ENCODE peak calls at places on chromosome 12, in six cellular contexts. A, K, D, O, Q and W are unnamed samples.

GRCh38 chr12:111585619-111586135 is 13.4 kb downstream of the ATXN2 start:
- DNase-seq in A (no peak), O (no peak), Q (no peak), K (no peak), D (no peak), W (no peak)

GRCh38 chr12:102474438-102475064 is 5.8 kb downstream of the IGF1 start:
- DNase-seq in K (no peak), O (no peak), Q (peak), D (no peak), A (no peak), W (no peak)

GRCh38 chr12:112900298-112901145 is 6.2 kb upstream of the OAS1 start:
- DNase-seq in D (peak), Q (peak), K (peak), O (no peak), A (peak), W (no peak)

GRCh38 chr12:52582971-52583456 is 9.4 kb upstream of the KRT74 start:
- DNase-seq in A (peak), Q (peak), D (peak), O (peak), K (peak), W (peak)

GRCh38 chr12:33596814-33597213 is 157.2 kb upstream of the SYT10 start:
- DNase-seq in D (no peak), Q (no peak), K (no peak), A (no peak), O (no peak), W (no peak)

GRCh38 chr12:11805680-11806079 is 156.2 kb downstream of the ETV6 start:
- DNase-seq in O (no peak), A (no peak), Q (no peak), D (no peak), K (no peak), W (no peak)

GRCh38 chr12:128680555-128680954 is 143.2 kb downstream of the SLC15A4 start:
- DNase-seq in K (no peak), D (no peak), Q (no peak), O (no peak), A (no peak), W (no peak)

GRCh38 chr12:49583361-49584094 is 15.6 kb upstream of the MCRS1 start:
- DNase-seq in A (no peak), Q (no peak), O (no peak), D (no peak), K (no peak), W (no peak)

GRCh38 chr12:104910196-104910840 is 47.8 kb downstream of the SLC41A2 start:
- DNase-seq in A (no peak), O (no peak), Q (no peak), K (no peak), D (no peak), W (no peak)

GRCh38 chr12:63042646-63043045 is 107.7 kb upstream of the PPM1H start:
- DNase-seq in Q (no peak), K (no peak), A (no peak), D (no peak), O (no peak), W (no peak)

GRCh38 chr12:84069699-84070098 is 842.9 kb downstream of the SLC6A15 start:
- DNase-seq in A (no peak), K (no peak), D (no peak), O (no peak), Q (no peak), W (no peak)

GRCh38 chr12:52029686-52030085 is 21.6 kb upstream of the NR4A1 start:
- DNase-seq in K (no peak), D (peak), O (no peak), Q (no peak), A (peak), W (no peak)

GRCh38 chr12:132766380-132767085 is 4.9 kb upstream of the ANKLE2 start:
- DNase-seq in A (no peak), Q (no peak), D (peak), O (no peak), K (peak), W (no peak)

GRCh38 chr12:113075137-113075683 is 18.7 kb downstream of the DTX1 start:
- DNase-seq in K (peak), O (no peak), Q (no peak), A (no peak), D (no peak), W (no peak)

GRCh38 chr12:47797432-47797831 is 22.3 kb downstream of the HDAC7 start:
- DNase-seq in D (peak), K (peak), A (no peak), O (no peak), Q (no peak), W (no peak)

GRCh38 chr12:132608231-132609171 is 1.9 kb downstream of the LRCOL1 start:
- DNase-seq in D (no peak), O (no peak), A (no peak), K (no peak), Q (no peak), W (no peak)

GRCh38 chr12:18375131-18375530 is 113.8 kb downstream of the PIK3C2G start:
- DNase-seq in O (no peak), Q (no peak), K (no peak), D (no peak), A (no peak), W (no peak)

GRCh38 chr12:63093084-63093483 is 57.9 kb downstream of the AVPR1A start:
- DNase-seq in D (no peak), Q (no peak), A (no peak), K (no peak), O (no peak), W (no peak)

GRCh38 chr12:29710104-29710503 is 73.6 kb downstream of the TMTC1 start:
- DNase-seq in A (no peak), O (no peak), Q (no peak), K (no peak), D (no peak), W (peak)

GRCh38 chr12:49883065-49883464 is 20.6 kb downstream of the FAIM2 start:
- DNase-seq in O (no peak), K (no peak), D (no peak), Q (no peak), A (no peak), W (peak)

GRCh38 chr12:43028826-43029225 is 439.3 kb upstream of the PRICKLE1 start:
- DNase-seq in K (no peak), A (no peak), D (no peak), Q (no peak), O (no peak), W (no peak)

GRCh38 chr12:78641837-78642423 is 222.6 kb upstream of the SYT1 start:
- DNase-seq in Q (no peak), A (no peak), O (no peak), K (no peak), D (no peak), W (no peak)

GRCh38 chr12:2295941-2296461 is 243.2 kb downstream of the CACNA1C start:
- DNase-seq in D (no peak), K (no peak), A (no peak), Q (no peak), O (no peak), W (peak)

GRCh38 chr12:89529738-89530137 is 3.9 kb upstream of the POC1B start:
- DNase-seq in O (no peak), K (no peak), Q (peak), D (no peak), A (peak), W (no peak)

GRCh38 chr12:48031135-48031960 is 27.1 kb upstream of the COL2A1 start:
- DNase-seq in D (no peak), A (no peak), K (no peak), Q (no peak), O (no peak), W (no peak)

GRCh38 chr12:116434155-116435065 is 124.8 kb upstream of the MAP1LC3B2 start:
- DNase-seq in A (peak), Q (peak), O (peak), K (peak), D (peak), W (peak)

GRCh38 chr12:132735496-132735895 is 24.9 kb downstream of the PGAM5 start:
- DNase-seq in O (no peak), A (no peak), K (no peak), Q (no peak), D (no peak), W (no peak)

GRCh38 chr12:62194616-62195015 is 65.6 kb upstream of the USP15 start:
- DNase-seq in A (no peak), O (no peak), D (no peak), K (no peak), Q (no peak), W (no peak)

GRCh38 chr12:2183556-2184541 is 131.1 kb downstream of the CACNA1C start:
- DNase-seq in D (no peak), K (no peak), Q (no peak), O (no peak), A (no peak), W (peak)

GRCh38 chr12:31105668-31106067 is 32.0 kb downstream of the DDX11 start:
- DNase-seq in A (no peak), O (no peak), Q (no peak), D (no peak), K (no peak), W (no peak)

GRCh38 chr12:24903305-24904088 is 45.4 kb downstream of the BCAT1 start:
- DNase-seq in Q (no peak), A (no peak), K (no peak), D (no peak), O (no peak), W (no peak)

GRCh38 chr12:49018282-49019119 is at the start of gene PRKAG1:
- DNase-seq in A (peak), O (peak), Q (peak), D (peak), K (peak), W (peak)

DNA sequence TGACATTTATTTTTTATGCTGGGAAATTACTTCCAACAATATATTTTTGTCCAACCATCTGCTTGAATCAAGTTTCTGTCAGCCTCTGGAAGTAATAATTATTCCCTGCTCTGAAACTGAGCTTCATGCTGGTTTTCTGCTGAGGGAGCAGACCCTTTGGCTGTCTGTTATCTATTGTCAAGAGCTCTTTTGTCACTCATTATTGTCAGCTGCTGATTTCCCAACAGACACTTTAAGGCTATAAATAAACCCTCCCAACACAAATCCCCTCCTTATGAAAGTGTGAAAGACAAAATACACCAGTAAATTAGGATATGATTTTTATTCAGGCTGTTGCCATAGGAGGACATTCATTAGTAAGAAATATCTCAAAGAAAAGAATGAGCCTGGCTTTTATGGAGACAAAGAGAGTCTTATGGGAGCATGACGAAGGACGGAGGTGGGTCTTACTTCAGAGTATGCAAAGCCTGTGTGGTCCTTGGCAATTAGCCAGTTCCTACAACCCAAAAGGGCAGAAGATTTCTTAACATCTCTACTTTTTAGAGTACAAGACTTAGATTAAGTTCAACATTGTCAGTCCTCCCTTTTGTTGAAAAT is 180.8 kb downstream of the CRADD start:
- DNase-seq in O (no peak), A (no peak), D (no peak), K (no peak), Q (no peak), W (no peak)
- TF ChIP-seq EP300 in O (no peak), A (no peak), D (no peak), K (no peak), Q (no peak), W (no peak)

GRCh38 chr12:22443379-22444316 is 100.7 kb downstream of the C2CD5 start:
- DNase-seq in O (no peak), Q (peak), D (peak), K (peak), A (peak), W (peak)

DNA sequence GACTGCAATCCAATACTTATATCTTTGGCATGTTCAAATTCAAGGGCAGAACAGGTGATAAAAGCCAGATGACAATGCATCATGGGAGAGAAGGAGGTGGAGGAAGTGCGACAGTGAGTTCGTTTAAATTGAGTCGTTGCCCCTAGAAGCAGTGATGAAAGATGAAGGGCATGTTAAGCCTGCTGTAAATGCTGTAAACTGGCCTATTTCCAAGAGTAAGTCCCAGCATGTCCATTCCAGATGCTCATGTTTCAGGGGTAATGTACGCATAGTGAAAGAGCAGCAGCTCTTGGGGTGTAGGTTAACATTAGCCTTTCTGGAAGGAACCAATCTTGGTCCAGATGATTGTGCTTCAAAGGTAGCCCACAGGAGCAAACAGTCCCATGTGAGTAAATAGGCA is 97.1 kb downstream of the C2CD5 start:
- DNase-seq in K (no peak), Q (no peak), D (no peak), O (no peak), A (no peak), W (no peak)
- TF ChIP-seq EP300 in K (no peak), Q (no peak), D (no peak), O (no peak), A (no peak), W (no peak)

GRCh38 chr12:82299617-82300016 is 58.6 kb downstream of the CCDC59 start:
- DNase-seq in D (no peak), K (no peak), Q (no peak), O (no peak), A (no peak), W (no peak)
- TF ChIP-seq EP300 in D (no peak), K (no peak), Q (no peak), O (no peak), A (no peak), W (no peak)

GRCh38 chr12:27616356-27617150 is 79.7 kb upstream of the REP15 start:
- DNase-seq in A (no peak), O (no peak), K (no peak), Q (no peak), D (no peak), W (no peak)

GRCh38 chr12:27614386-27614785 is 81.9 kb upstream of the REP15 start:
- DNase-seq in A (no peak), Q (no peak), D (no peak), O (no peak), K (no peak), W (no peak)

GRCh38 chr12:27614866-27615265 is 81.4 kb upstream of the REP15 start:
- DNase-seq in O (no peak), A (no peak), Q (no peak), D (no peak), K (no peak), W (no peak)

GRCh38 chr12:27618836-27619235 is 77.4 kb upstream of the REP15 start:
- DNase-seq in K (no peak), A (no peak), D (no peak), O (no peak), Q (no peak), W (no peak)

DNA sequence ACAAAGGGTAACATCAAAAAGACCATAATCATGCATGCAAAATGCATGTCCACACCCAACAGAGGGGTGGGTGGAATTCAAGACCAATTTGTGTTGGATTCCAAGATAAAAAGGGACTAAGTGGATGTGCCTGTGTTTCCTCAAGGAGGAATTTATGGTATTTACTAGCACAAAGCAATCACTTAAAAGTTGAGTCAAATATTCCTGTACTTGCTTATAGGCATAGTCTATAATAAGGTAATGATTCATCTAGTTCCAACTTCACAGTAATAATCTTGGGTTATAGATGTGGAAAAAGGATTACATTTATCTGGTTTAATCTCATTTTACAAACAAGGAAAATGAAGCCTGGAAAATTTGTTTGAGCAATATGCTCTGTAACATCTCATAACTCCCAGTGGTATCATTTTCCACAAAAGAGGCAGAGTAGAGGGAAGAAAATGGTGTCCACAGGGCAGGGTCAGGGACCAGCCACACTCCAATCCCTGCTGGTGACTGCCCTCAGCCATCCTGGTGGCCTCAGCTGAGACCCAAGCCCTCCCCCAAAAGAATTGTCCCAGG is 80.8 kb upstream of the REP15 start:
- DNase-seq in O (no peak), K (no peak), A (no peak), D (no peak), Q (no peak), W (no peak)
- TF ChIP-seq EP300 in O (no peak), K (no peak), A (no peak), D (no peak), Q (no peak), W (no peak)

GRCh38 chr12:32561931-32562341 is 117.2 kb upstream of the DNM1L start:
- DNase-seq in D (no peak), Q (no peak), K (no peak), A (no peak), O (no peak), W (no peak)

GRCh38 chr12:32559434-32559833 is 119.7 kb upstream of the DNM1L start:
- DNase-seq in A (no peak), D (no peak), O (no peak), K (no peak), Q (no peak), W (no peak)

GRCh38 chr12:32560520-32560919 is 118.6 kb upstream of the DNM1L start:
- DNase-seq in D (no peak), A (no peak), K (no peak), O (no peak), Q (no peak), W (no peak)

DNA sequence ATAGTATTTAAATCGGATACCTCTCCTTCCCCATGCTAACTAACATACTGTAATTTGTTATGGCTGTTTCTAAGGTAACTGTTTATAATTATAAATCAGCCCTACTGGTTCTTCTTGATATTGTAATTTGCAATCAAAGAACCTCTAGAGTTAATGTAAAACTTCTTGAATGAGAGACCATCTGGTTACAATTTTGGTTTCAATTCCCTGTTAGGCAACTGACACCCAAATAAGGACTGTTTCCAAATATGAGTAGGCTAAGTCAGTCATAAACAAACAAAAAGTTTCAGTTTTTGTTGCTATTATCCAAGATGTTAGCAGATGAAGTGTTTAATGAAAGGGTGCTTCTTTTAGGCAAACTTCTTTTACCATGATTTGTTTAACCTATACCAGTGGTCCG is 120.2 kb upstream of the DNM1L start:
- DNase-seq in O (no peak), D (no peak), Q (no peak), A (no peak), K (no peak), W (no peak)
- TF ChIP-seq EP300 in O (no peak), D (no peak), Q (no peak), A (no peak), K (no peak), W (no peak)